ENCODE peak calls at places on chromosomes 2 and 18, in four cellular contexts. Y is Peyer's patch, J is brain microvascular endothelial cell, H is AG09309. C is an unnamed sample.

GRCh38 chr2:218186876-218187649 is 20.3 kb upstream of the CXCR1 start:
- DNase-seq in Y (no peak), J (no peak), H (no peak), C (no peak)

GRCh38 chr18:78427081-78427480 is 552.5 kb upstream of the SALL3 start:
- DNase-seq in Y (no peak), J (no peak), H (no peak), C (no peak)

GRCh38 chr2:48415765-48416515 is 114.0 kb upstream of the STON1 start:
- DNase-seq in Y (no peak), J (no peak), H (no peak), C (no peak)

GRCh38 chr18:77168666-77169358 is 36.2 kb upstream of the MBP start:
- DNase-seq in Y (no peak), J (no peak), H (no peak), C (no peak)

GRCh38 chr18:76558881-76559667 is 64.0 kb upstream of the ZNF516 start:
- DNase-seq in Y (no peak), J (no peak), H (no peak), C (no peak)

GRCh38 chr2:172442072-172442895 is 14.9 kb downstream of the ITGA6 start:
- DNase-seq in Y (no peak), J (peak), H (peak), C (peak)

GRCh38 chr2:177547122-177547521 is 154.5 kb downstream of the AGPS start:
- DNase-seq in Y (no peak), J (no peak), H (no peak), C (no peak)

GRCh38 chr18:54192900-54193299 is 31.6 kb downstream of the MBD2 start:
- DNase-seq in Y (no peak), J (no peak), H (no peak), C (no peak)

GRCh38 chr2:200308421-200309295 is 2.2 kb downstream of the SPATS2L start:
- DNase-seq in Y (no peak), J (no peak), H (no peak), C (no peak)

GRCh38 chr2:164697688-164698290 is 76.5 kb upstream of the GRB14 start:
- DNase-seq in Y (no peak), J (no peak), H (no peak), C (no peak)

GRCh38 chr2:22397847-22398246 is 987.1 kb upstream of the KLHL29 start:
- DNase-seq in Y (no peak), J (no peak), H (no peak), C (no peak)

GRCh38 chr2:84686783-84687442 is 170.6 kb downstream of the DNAH6 start:
- DNase-seq in Y (no peak), J (no peak), H (no peak), C (no peak)

GRCh38 chr2:186423481-186423880 is 62.6 kb upstream of the ZC3H15 start:
- DNase-seq in Y (no peak), J (no peak), H (no peak), C (no peak)

GRCh38 chr2:144528108-144528507 is 8.2 kb upstream of the ZEB2 start:
- DNase-seq in Y (no peak), J (no peak), H (no peak), C (no peak)

GRCh38 chr2:16197504-16198147 is 257.3 kb downstream of the MYCN start:
- DNase-seq in Y (no peak), J (no peak), H (no peak), C (no peak)

GRCh38 chr18:63339920-63340484 is 20.4 kb upstream of the BCL2 start:
- DNase-seq in Y (no peak), J (no peak), H (no peak), C (no peak)

GRCh38 chr2:109347626-109348025 is 218.6 kb downstream of the SH3RF3 start:
- DNase-seq in Y (no peak), J (no peak), H (no peak), C (no peak)

GRCh38 chr2:231515603-231516002 is 14.6 kb downstream of the NMUR1 start:
- DNase-seq in Y (no peak), J (no peak), H (no peak), C (no peak)

GRCh38 chr2:134491796-134492441 is 226.9 kb downstream of the TMEM163 start:
- DNase-seq in Y (no peak), J (no peak), H (no peak), C (no peak)

GRCh38 chr18:34951625-34952379 is 89.4 kb upstream of the MAPRE2 start:
- DNase-seq in Y (no peak), J (no peak), H (no peak), C (no peak)

GRCh38 chr2:41033127-41033526 is 581.2 kb upstream of the SLC8A1 start:
- DNase-seq in Y (no peak), J (no peak), H (no peak), C (no peak)

GRCh38 chr18:36544036-36544725 is 246.7 kb downstream of the FHOD3 start:
- DNase-seq in Y (no peak), J (no peak), H (no peak), C (no peak)

GRCh38 chr2:197453914-197454398 is 604 bp downstream of the COQ10B start:
- DNase-seq in Y (no peak), J (no peak), H (peak), C (peak)

GRCh38 chr18:42426496-42427015 is 471.5 kb downstream of the PIK3C3 start:
- DNase-seq in Y (no peak), J (no peak), H (no peak), C (no peak)

GRCh38 chr2:135744761-135745314 is 3.2 kb downstream of the UBXN4 start:
- DNase-seq in Y (no peak), J (peak), H (no peak), C (no peak)

GRCh38 chr2:39593439-39594393 is 72.0 kb upstream of the TMEM178A start:
- DNase-seq in Y (no peak), J (peak), H (peak), C (peak)

GRCh38 chr2:62329797-62330196 is 133.9 kb downstream of the B3GNT2 start:
- DNase-seq in Y (no peak), J (no peak), H (no peak), C (no peak)

GRCh38 chr18:58754544-58755068 is 83.3 kb downstream of the MALT1 start:
- DNase-seq in Y (no peak), J (no peak), H (no peak), C (no peak)

GRCh38 chr2:74917702-74918619 is 40.5 kb upstream of the POLE4 start:
- DNase-seq in Y (no peak), J (peak), H (peak), C (peak)
- H3K4me3 ChIP-seq in Y (no peak), J (no peak), H (no peak), C (no peak)

DNA sequence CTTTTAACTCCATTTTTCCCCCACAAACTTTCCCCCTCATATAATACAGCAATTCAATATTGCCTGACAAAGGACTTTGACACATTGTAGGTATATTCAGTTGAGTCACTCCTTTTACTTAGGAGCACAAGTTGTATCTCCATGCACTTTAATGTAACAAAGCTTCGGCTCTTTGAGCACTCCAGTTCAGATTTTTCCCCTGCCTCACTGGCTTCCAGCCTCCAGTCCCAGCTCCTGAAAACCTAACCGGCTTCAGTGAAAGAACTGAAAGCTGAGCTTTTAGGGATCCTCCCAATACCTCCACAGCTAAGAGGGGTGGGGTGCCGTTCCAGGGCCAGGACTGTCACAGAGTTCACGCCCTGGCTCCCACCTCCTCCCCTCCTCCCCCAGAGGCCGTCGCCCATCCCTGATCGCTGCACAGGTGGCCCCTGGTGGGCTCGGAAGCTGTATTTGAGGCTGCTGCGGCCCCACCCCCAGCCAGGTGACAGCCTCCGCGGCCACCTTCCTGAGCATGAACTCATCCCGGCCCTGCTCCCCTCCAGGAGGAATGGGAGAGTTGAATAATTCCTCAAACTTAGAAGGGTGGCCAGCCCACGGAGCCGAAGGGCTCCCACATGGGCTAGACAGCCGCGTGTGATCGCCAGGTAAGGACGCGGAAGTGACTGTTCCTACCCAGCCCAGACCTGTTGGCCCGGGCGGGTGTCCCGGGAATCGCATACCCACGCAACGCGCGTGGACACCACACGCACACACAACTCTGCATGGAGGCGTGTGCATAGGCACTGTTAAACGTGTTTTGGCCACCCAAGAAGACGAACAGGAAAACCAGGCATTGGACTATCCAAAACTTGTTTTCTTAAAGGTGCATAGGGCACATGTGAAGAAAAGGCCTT is 1.8 kb downstream of the MYO5B start:
- DNase-seq in Y (no peak), J (no peak), H (no peak), C (no peak)
- H3K4me3 ChIP-seq in Y (peak), J (no peak), H (no peak), C (no peak)

GRCh38 chr18:10064267-10064666 is 150.5 kb downstream of the VAPA start:
- DNase-seq in Y (no peak), J (no peak), H (no peak), C (no peak)

GRCh38 chr18:10070581-10071000 is 156.8 kb downstream of the VAPA start:
- DNase-seq in Y (no peak), J (no peak), H (no peak), C (no peak)

GRCh38 chr18:10065296-10065695 is 151.5 kb downstream of the VAPA start:
- DNase-seq in Y (no peak), J (no peak), H (no peak), C (no peak)

GRCh38 chr18:10072659-10073309 is 159.0 kb downstream of the VAPA start:
- DNase-seq in Y (no peak), J (no peak), H (peak), C (peak)

GRCh38 chr18:10067670-10068659 is 154.1 kb downstream of the VAPA start:
- DNase-seq in Y (no peak), J (no peak), H (no peak), C (no peak)
- H3K4me3 ChIP-seq in Y (no peak), J (no peak), H (no peak), C (no peak)

GRCh38 chr2:123688504-123688903 is 336.6 kb upstream of the CNTNAP5 start:
- DNase-seq in Y (no peak), J (no peak), H (no peak), C (no peak)
- H3K4me3 ChIP-seq in Y (no peak), J (no peak), H (no peak), C (no peak)